ENCODE peak calls at places on chromosomes 12 and 14, in nine cellular contexts. V, E, I, C, K, H, A, S and B are unnamed samples.

GRCh38 chr14:67892466-67893120 is 73.0 kb downstream of the RAD51B start:
- DNase-seq in V (no peak), E (no peak), I (no peak), C (no peak), K (no peak), H (no peak), A (no peak), S (no peak), B (no peak)

GRCh38 chr12:2268478-2269286 is 215.9 kb downstream of the CACNA1C start:
- DNase-seq in V (no peak), E (no peak), I (no peak), C (no peak), K (no peak), H (no peak), A (no peak), S (no peak), B (no peak)

GRCh38 chr12:2445968-2446367 is 348.8 kb upstream of the FKBP4 start:
- DNase-seq in V (no peak), E (no peak), I (no peak), C (no peak), K (no peak), H (no peak), A (no peak), S (no peak), B (no peak)

GRCh38 chr12:131833896-131834641 is 5.9 kb downstream of the MMP17 start:
- DNase-seq in V (no peak), E (no peak), I (peak; percentile 78), C (no peak), K (no peak), H (no peak), A (peak; percentile 84), S (no peak), B (no peak)

GRCh38 chr12:2811791-2812190 is 677 bp upstream of the ITFG2 start:
- DNase-seq in V (no peak), E (no peak), I (no peak), C (no peak), K (peak; percentile 34), H (no peak), A (no peak), S (no peak), B (no peak)

GRCh38 chr14:100619382-100620305 is 32.4 kb upstream of the BEGAIN start:
- DNase-seq in V (no peak), E (peak; percentile 5), I (peak; percentile 67), C (no peak), K (no peak), H (no peak), A (no peak), S (no peak), B (no peak)

GRCh38 chr12:108173160-108173559 is 44.1 kb downstream of the WSCD2 start:
- DNase-seq in V (no peak), E (peak; percentile 21), I (no peak), C (no peak), K (no peak), H (no peak), A (no peak), S (no peak), B (no peak)

GRCh38 chr14:46490150-46490769 is 161.3 kb downstream of the RPL10L start:
- DNase-seq in V (no peak), E (peak; percentile 12), I (no peak), C (peak; percentile 7), K (no peak), H (no peak), A (no peak), S (no peak), B (no peak)

GRCh38 chr12:121061831-121062230 is 22.8 kb upstream of the OASL start:
- DNase-seq in V (no peak), E (no peak), I (no peak), C (peak; percentile 19), K (no peak), H (no peak), A (no peak), S (no peak), B (no peak)

GRCh38 chr12:109627633-109628032 is 54.0 kb downstream of the MVK start:
- DNase-seq in V (no peak), E (no peak), I (no peak), C (no peak), K (no peak), H (no peak), A (no peak), S (no peak), B (no peak)